ENCODE peak calls at places on chromosomes 5 and 9, in four cellular contexts. One of them, this sample, is unnamed.

GRCh38 chr5:143008809-143009521 is 238.8 kb downstream of the ARHGAP26 start:
- DNase-seq in caudate nucleus: no peak
- DNase-seq in endothelial cell: no peak
- DNase-seq in NCI-H1694 treated with DMSO at 0.1 percent for 48 hours: peak; percentile 67
- DNase-seq in this sample: no peak

GRCh38 chr5:38994329-38994927 is 79.8 kb downstream of the RICTOR start:
- DNase-seq in caudate nucleus: no peak
- DNase-seq in endothelial cell: peak; percentile 34
- DNase-seq in NCI-H1694 treated with DMSO at 0.1 percent for 48 hours: peak; percentile 86
- DNase-seq in this sample: peak; percentile 28

GRCh38 chr9:111615928-111616327 is 15.2 kb upstream of the DNAJC25 start:
- DNase-seq in caudate nucleus: no peak
- DNase-seq in endothelial cell: no peak
- DNase-seq in NCI-H1694 treated with DMSO at 0.1 percent for 48 hours: no peak
- DNase-seq in this sample: no peak

GRCh38 chr9:134627417-134628353 is 13.9 kb upstream of the COL5A1 start:
- DNase-seq in caudate nucleus: no peak
- DNase-seq in endothelial cell: no peak
- DNase-seq in NCI-H1694 treated with DMSO at 0.1 percent for 48 hours: no peak
- DNase-seq in this sample: no peak

GRCh38 chr5:176174345-176175025 is 63.7 kb upstream of the SIMC1 start:
- DNase-seq in caudate nucleus: no peak
- DNase-seq in endothelial cell: no peak
- DNase-seq in NCI-H1694 treated with DMSO at 0.1 percent for 48 hours: no peak
- DNase-seq in this sample: no peak

GRCh38 chr5:159955056-159955624 is 38.9 kb downstream of the ADRA1B start:
- DNase-seq in caudate nucleus: no peak
- DNase-seq in endothelial cell: no peak
- DNase-seq in NCI-H1694 treated with DMSO at 0.1 percent for 48 hours: no peak
- DNase-seq in this sample: no peak

GRCh38 chr9:73270967-73271722 is 119.5 kb downstream of the ANXA1 start:
- DNase-seq in caudate nucleus: no peak
- DNase-seq in endothelial cell: no peak
- DNase-seq in NCI-H1694 treated with DMSO at 0.1 percent for 48 hours: no peak
- DNase-seq in this sample: no peak

GRCh38 chr9:24897826-24898225 is 352.1 kb upstream of the IZUMO3 start:
- DNase-seq in caudate nucleus: no peak
- DNase-seq in endothelial cell: no peak
- DNase-seq in NCI-H1694 treated with DMSO at 0.1 percent for 48 hours: no peak
- DNase-seq in this sample: no peak

GRCh38 chr9:126153382-126153781 is 173.2 kb upstream of the MVB12B start:
- DNase-seq in caudate nucleus: no peak
- DNase-seq in endothelial cell: no peak
- DNase-seq in NCI-H1694 treated with DMSO at 0.1 percent for 48 hours: no peak
- DNase-seq in this sample: no peak

GRCh38 chr5:74621492-74621891 is 19.0 kb downstream of the ENC1 start:
- DNase-seq in caudate nucleus: no peak
- DNase-seq in endothelial cell: no peak
- DNase-seq in NCI-H1694 treated with DMSO at 0.1 percent for 48 hours: no peak
- DNase-seq in this sample: no peak

GRCh38 chr5:159047081-159047480 is 52.6 kb downstream of the EBF1 start:
- DNase-seq in caudate nucleus: no peak
- DNase-seq in endothelial cell: no peak
- DNase-seq in NCI-H1694 treated with DMSO at 0.1 percent for 48 hours: no peak
- DNase-seq in this sample: no peak

GRCh38 chr9:7452378-7452777 is 347.2 kb downstream of the DMAC1 start:
- DNase-seq in caudate nucleus: no peak
- DNase-seq in endothelial cell: no peak
- DNase-seq in NCI-H1694 treated with DMSO at 0.1 percent for 48 hours: no peak
- DNase-seq in this sample: no peak

GRCh38 chr9:115922441-115922840 is 231.2 kb upstream of the PAPPA start:
- DNase-seq in caudate nucleus: no peak
- DNase-seq in endothelial cell: no peak
- DNase-seq in NCI-H1694 treated with DMSO at 0.1 percent for 48 hours: no peak
- DNase-seq in this sample: no peak

GRCh38 chr5:85334-85995 is 6.5 kb upstream of the PLEKHG4B start:
- DNase-seq in caudate nucleus: no peak
- DNase-seq in endothelial cell: no peak
- DNase-seq in NCI-H1694 treated with DMSO at 0.1 percent for 48 hours: no peak
- DNase-seq in this sample: no peak

This sample was measured in iPS-NIHi11.